ENCODE peak calls at places on chromosomes 3 and 15, in ten cellular contexts. One of them, this sample, is unnamed.

GRCh38 chr15:64635486-64635815 is 139.9 kb downstream of the RBPMS2 start:
- DNase-seq in fibroblast of lung: peak
- DNase-seq in GM12865: peak
- DNase-seq in body of pancreas: peak
- DNase-seq in endodermal cell: peak
- DNase-seq in kidney: no peak
- DNase-seq in neural progenitor cell: peak
- DNase-seq in PC-9: peak
- DNase-seq in fibroblast of the aortic adventitia: peak
- DNase-seq in gastrocnemius medialis: no peak
- DNase-seq in this sample: no peak

GRCh38 chr15:90227816-90228772 is 5.6 kb downstream of the CIB1 start:
- DNase-seq in fibroblast of lung: no peak
- DNase-seq in GM12865: no peak
- DNase-seq in body of pancreas: peak
- DNase-seq in endodermal cell: no peak
- DNase-seq in kidney: no peak
- DNase-seq in neural progenitor cell: no peak
- DNase-seq in PC-9: no peak
- DNase-seq in fibroblast of the aortic adventitia: no peak
- DNase-seq in gastrocnemius medialis: no peak
- DNase-seq in this sample: no peak

GRCh38 chr3:150414989-150415388 is 6.9 kb downstream of the TSC22D2 start:
- DNase-seq in fibroblast of lung: no peak
- DNase-seq in GM12865: no peak
- DNase-seq in body of pancreas: no peak
- DNase-seq in endodermal cell: no peak
- DNase-seq in kidney: no peak
- DNase-seq in neural progenitor cell: no peak
- DNase-seq in PC-9: no peak
- DNase-seq in fibroblast of the aortic adventitia: peak
- DNase-seq in gastrocnemius medialis: no peak
- DNase-seq in this sample: no peak

GRCh38 chr3:143433787-143434378 is 314.3 kb downstream of the CHST2 start:
- DNase-seq in fibroblast of lung: no peak
- DNase-seq in GM12865: peak
- DNase-seq in body of pancreas: no peak
- DNase-seq in endodermal cell: peak
- DNase-seq in kidney: no peak
- DNase-seq in neural progenitor cell: peak
- DNase-seq in PC-9: no peak
- DNase-seq in fibroblast of the aortic adventitia: no peak
- DNase-seq in gastrocnemius medialis: no peak
- DNase-seq in this sample: no peak

GRCh38 chr15:60548101-60548500 is 69.2 kb upstream of the ICE2 start:
- DNase-seq in fibroblast of lung: no peak
- DNase-seq in GM12865: peak
- DNase-seq in body of pancreas: no peak
- DNase-seq in endodermal cell: no peak
- DNase-seq in kidney: no peak
- DNase-seq in neural progenitor cell: no peak
- DNase-seq in PC-9: no peak
- DNase-seq in fibroblast of the aortic adventitia: no peak
- DNase-seq in gastrocnemius medialis: no peak
- DNase-seq in this sample: no peak

GRCh38 chr15:70528270-70528706 is 235.1 kb downstream of the UACA start:
- DNase-seq in fibroblast of lung: peak
- DNase-seq in GM12865: peak
- DNase-seq in body of pancreas: peak
- DNase-seq in endodermal cell: peak
- DNase-seq in kidney: no peak
- DNase-seq in neural progenitor cell: no peak
- DNase-seq in PC-9: peak
- DNase-seq in fibroblast of the aortic adventitia: peak
- DNase-seq in gastrocnemius medialis: no peak
- DNase-seq in this sample: no peak

GRCh38 chr3:15768421-15769255 is 29.1 kb downstream of the ANKRD28 start:
- DNase-seq in fibroblast of lung: peak
- DNase-seq in GM12865: peak
- DNase-seq in body of pancreas: peak
- DNase-seq in endodermal cell: no peak
- DNase-seq in kidney: no peak
- DNase-seq in neural progenitor cell: no peak
- DNase-seq in PC-9: peak
- DNase-seq in fibroblast of the aortic adventitia: peak
- DNase-seq in gastrocnemius medialis: peak
- DNase-seq in this sample: peak

GRCh38 chr15:76930831-76931396 is 635 bp upstream of the RCN2 start:
- DNase-seq in fibroblast of lung: peak
- DNase-seq in GM12865: no peak
- DNase-seq in body of pancreas: no peak
- DNase-seq in endodermal cell: no peak
- DNase-seq in kidney: no peak
- DNase-seq in neural progenitor cell: no peak
- DNase-seq in PC-9: peak
- DNase-seq in fibroblast of the aortic adventitia: no peak
- DNase-seq in gastrocnemius medialis: no peak
- DNase-seq in this sample: no peak

GRCh38 chr15:67917037-67917436 is 77.2 kb upstream of the RNU6-1 start:
- DNase-seq in fibroblast of lung: no peak
- DNase-seq in GM12865: no peak
- DNase-seq in body of pancreas: no peak
- DNase-seq in endodermal cell: peak
- DNase-seq in kidney: no peak
- DNase-seq in neural progenitor cell: peak
- DNase-seq in PC-9: no peak
- DNase-seq in fibroblast of the aortic adventitia: peak
- DNase-seq in gastrocnemius medialis: peak
- DNase-seq in this sample: no peak

GRCh38 chr3:132417695-132418520 is 606 bp downstream of the DNAJC13 start:
- DNase-seq in fibroblast of lung: peak
- DNase-seq in GM12865: peak
- DNase-seq in body of pancreas: peak
- DNase-seq in endodermal cell: peak
- DNase-seq in kidney: no peak
- DNase-seq in neural progenitor cell: peak
- DNase-seq in PC-9: peak
- DNase-seq in fibroblast of the aortic adventitia: peak
- DNase-seq in gastrocnemius medialis: peak
- DNase-seq in this sample: no peak

GRCh38 chr3:135905058-135905724 is 60.3 kb upstream of the PPP2R3A start:
- DNase-seq in fibroblast of lung: peak
- DNase-seq in GM12865: no peak
- DNase-seq in body of pancreas: no peak
- DNase-seq in endodermal cell: no peak
- DNase-seq in kidney: no peak
- DNase-seq in neural progenitor cell: peak
- DNase-seq in PC-9: no peak
- DNase-seq in fibroblast of the aortic adventitia: peak
- DNase-seq in gastrocnemius medialis: no peak
- DNase-seq in this sample: no peak

GRCh38 chr3:14864131-14864530 is 45.4 kb downstream of the FGD5 start:
- DNase-seq in fibroblast of lung: no peak
- DNase-seq in GM12865: no peak
- DNase-seq in body of pancreas: no peak
- DNase-seq in endodermal cell: no peak
- DNase-seq in kidney: no peak
- DNase-seq in neural progenitor cell: no peak
- DNase-seq in PC-9: no peak
- DNase-seq in fibroblast of the aortic adventitia: no peak
- DNase-seq in gastrocnemius medialis: no peak
- DNase-seq in this sample: no peak

GRCh38 chr3:155313303-155313702 is 19.8 kb upstream of the STRIT1 start:
- DNase-seq in fibroblast of lung: no peak
- DNase-seq in GM12865: no peak
- DNase-seq in body of pancreas: no peak
- DNase-seq in endodermal cell: no peak
- DNase-seq in kidney: no peak
- DNase-seq in neural progenitor cell: no peak
- DNase-seq in PC-9: peak
- DNase-seq in fibroblast of the aortic adventitia: peak
- DNase-seq in gastrocnemius medialis: no peak
- DNase-seq in this sample: peak

GRCh38 chr15:89299896-89300295 is 34.7 kb downstream of the POLG start:
- DNase-seq in fibroblast of lung: peak
- DNase-seq in GM12865: no peak
- DNase-seq in body of pancreas: no peak
- DNase-seq in endodermal cell: no peak
- DNase-seq in kidney: no peak
- DNase-seq in neural progenitor cell: no peak
- DNase-seq in PC-9: no peak
- DNase-seq in fibroblast of the aortic adventitia: peak
- DNase-seq in gastrocnemius medialis: no peak
- DNase-seq in this sample: no peak

DNA sequence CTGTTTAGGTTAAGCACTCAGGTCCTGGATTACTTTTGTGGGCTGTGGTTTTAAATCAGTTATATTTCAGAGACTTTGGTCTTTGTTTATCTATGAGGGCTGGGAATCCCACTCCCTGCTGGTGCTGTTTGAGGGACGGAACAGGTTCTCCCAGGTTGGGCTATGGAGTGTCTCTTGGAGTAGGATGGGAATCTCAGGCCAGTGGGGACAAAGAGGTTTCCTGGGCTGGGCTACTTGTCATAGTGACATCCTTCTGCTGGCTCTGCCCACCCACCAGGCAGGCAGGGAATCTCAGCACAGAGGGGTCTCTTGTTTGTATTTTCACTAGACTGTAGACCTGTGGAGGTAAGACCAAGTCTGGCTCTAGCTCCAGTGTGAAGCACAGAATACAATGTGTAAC is 47.2 kb upstream of the UBE3A start:
- DNase-seq in fibroblast of lung: no peak
- DNase-seq in GM12865: no peak
- DNase-seq in body of pancreas: no peak
- DNase-seq in endodermal cell: peak
- DNase-seq in kidney: no peak
- DNase-seq in neural progenitor cell: no peak
- DNase-seq in PC-9: no peak
- DNase-seq in fibroblast of the aortic adventitia: no peak
- DNase-seq in gastrocnemius medialis: no peak
- DNase-seq in this sample: no peak
- H3K4me3 ChIP-seq in fibroblast of lung: no peak
- H3K4me3 ChIP-seq in GM12865: no peak
- H3K4me3 ChIP-seq in body of pancreas: no peak
- H3K4me3 ChIP-seq in endodermal cell: no peak
- H3K4me3 ChIP-seq in kidney: no peak
- H3K4me3 ChIP-seq in neural progenitor cell: no peak
- H3K4me3 ChIP-seq in PC-9: no peak
- H3K4me3 ChIP-seq in fibroblast of the aortic adventitia: no peak
- H3K4me3 ChIP-seq in gastrocnemius medialis: no peak
- H3K4me3 ChIP-seq in this sample: no peak

DNA sequence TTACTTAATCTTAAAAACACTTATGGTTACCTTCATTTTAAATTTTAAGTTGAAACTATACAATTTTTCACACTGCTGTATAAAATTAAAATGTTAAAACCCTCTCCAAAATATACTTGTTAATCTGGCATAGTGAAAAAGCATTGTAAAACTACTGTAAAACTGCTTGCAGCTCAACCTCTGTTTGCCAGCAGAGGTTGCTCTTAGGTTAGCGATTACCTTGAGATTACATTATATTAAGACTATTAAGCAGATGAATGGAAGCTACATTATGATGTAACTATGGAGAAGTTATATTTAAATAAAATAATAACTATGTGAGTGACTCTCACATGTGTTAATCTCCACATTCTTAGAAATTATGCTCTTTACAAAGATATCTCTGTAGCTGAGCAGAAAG is 143.6 kb upstream of the SLITRK3 start:
- DNase-seq in fibroblast of lung: peak
- DNase-seq in GM12865: peak
- DNase-seq in body of pancreas: no peak
- DNase-seq in endodermal cell: no peak
- DNase-seq in kidney: no peak
- DNase-seq in neural progenitor cell: peak
- DNase-seq in PC-9: no peak
- DNase-seq in fibroblast of the aortic adventitia: peak
- DNase-seq in gastrocnemius medialis: no peak
- DNase-seq in this sample: no peak
- TF ChIP-seq CTCF in fibroblast of lung: peak
- TF ChIP-seq CTCF in GM12865: peak
- TF ChIP-seq CTCF in body of pancreas: no peak
- TF ChIP-seq CTCF in endodermal cell: peak
- TF ChIP-seq CTCF in kidney: no peak
- TF ChIP-seq CTCF in neural progenitor cell: peak
- TF ChIP-seq CTCF in PC-9: peak
- TF ChIP-seq CTCF in fibroblast of the aortic adventitia: peak
- TF ChIP-seq CTCF in gastrocnemius medialis: no peak
- TF ChIP-seq CTCF in this sample: no peak

GRCh38 chr3:113276581-113277080 is 65.3 kb downstream of the BOC start:
- DNase-seq in fibroblast of lung: no peak
- DNase-seq in GM12865: no peak
- DNase-seq in body of pancreas: no peak
- DNase-seq in endodermal cell: peak
- DNase-seq in kidney: peak
- DNase-seq in neural progenitor cell: no peak
- DNase-seq in PC-9: no peak
- DNase-seq in fibroblast of the aortic adventitia: no peak
- DNase-seq in gastrocnemius medialis: no peak
- DNase-seq in this sample: no peak
- H3K4me3 ChIP-seq in fibroblast of lung: peak
- H3K4me3 ChIP-seq in GM12865: peak
- H3K4me3 ChIP-seq in body of pancreas: no peak
- H3K4me3 ChIP-seq in endodermal cell: no peak
- H3K4me3 ChIP-seq in kidney: peak
- H3K4me3 ChIP-seq in neural progenitor cell: no peak
- H3K4me3 ChIP-seq in PC-9: no peak
- H3K4me3 ChIP-seq in fibroblast of the aortic adventitia: peak
- H3K4me3 ChIP-seq in gastrocnemius medialis: peak
- H3K4me3 ChIP-seq in this sample: no peak

GRCh38 chr3:12372762-12373280 is 84.0 kb downstream of the PPARG start:
- DNase-seq in fibroblast of lung: peak
- DNase-seq in GM12865: no peak
- DNase-seq in body of pancreas: no peak
- DNase-seq in endodermal cell: no peak
- DNase-seq in kidney: no peak
- DNase-seq in neural progenitor cell: no peak
- DNase-seq in PC-9: no peak
- DNase-seq in fibroblast of the aortic adventitia: no peak
- DNase-seq in gastrocnemius medialis: no peak
- DNase-seq in this sample: no peak

GRCh38 chr3:12369029-12369428 is 80.2 kb downstream of the PPARG start:
- DNase-seq in fibroblast of lung: no peak
- DNase-seq in GM12865: no peak
- DNase-seq in body of pancreas: no peak
- DNase-seq in endodermal cell: no peak
- DNase-seq in kidney: no peak
- DNase-seq in neural progenitor cell: no peak
- DNase-seq in PC-9: no peak
- DNase-seq in fibroblast of the aortic adventitia: no peak
- DNase-seq in gastrocnemius medialis: no peak
- DNase-seq in this sample: no peak

GRCh38 chr3:12370758-12371157 is 81.9 kb downstream of the PPARG start:
- DNase-seq in fibroblast of lung: peak
- DNase-seq in GM12865: no peak
- DNase-seq in body of pancreas: no peak
- DNase-seq in endodermal cell: no peak
- DNase-seq in kidney: no peak
- DNase-seq in neural progenitor cell: peak
- DNase-seq in PC-9: no peak
- DNase-seq in fibroblast of the aortic adventitia: peak
- DNase-seq in gastrocnemius medialis: no peak
- DNase-seq in this sample: no peak

GRCh38 chr3:12369598-12369997 is 80.7 kb downstream of the PPARG start:
- DNase-seq in fibroblast of lung: no peak
- DNase-seq in GM12865: no peak
- DNase-seq in body of pancreas: no peak
- DNase-seq in endodermal cell: no peak
- DNase-seq in kidney: no peak
- DNase-seq in neural progenitor cell: no peak
- DNase-seq in PC-9: no peak
- DNase-seq in fibroblast of the aortic adventitia: no peak
- DNase-seq in gastrocnemius medialis: no peak
- DNase-seq in this sample: no peak

GRCh38 chr3:12371525-12372140 is 82.8 kb downstream of the PPARG start:
- DNase-seq in fibroblast of lung: peak
- DNase-seq in GM12865: no peak
- DNase-seq in body of pancreas: no peak
- DNase-seq in endodermal cell: no peak
- DNase-seq in kidney: no peak
- DNase-seq in neural progenitor cell: no peak
- DNase-seq in PC-9: no peak
- DNase-seq in fibroblast of the aortic adventitia: peak
- DNase-seq in gastrocnemius medialis: no peak
- DNase-seq in this sample: peak
- TF ChIP-seq CTCF in fibroblast of lung: no peak
- TF ChIP-seq CTCF in GM12865: no peak
- TF ChIP-seq CTCF in body of pancreas: no peak
- TF ChIP-seq CTCF in endodermal cell: no peak
- TF ChIP-seq CTCF in kidney: no peak
- TF ChIP-seq CTCF in neural progenitor cell: no peak
- TF ChIP-seq CTCF in PC-9: no peak
- TF ChIP-seq CTCF in fibroblast of the aortic adventitia: no peak
- TF ChIP-seq CTCF in gastrocnemius medialis: no peak
- TF ChIP-seq CTCF in this sample: no peak